ENCODE peak calls at places on chromosome 9, in six cellular contexts. V is AG04450, C is RKO, P is HS-5, Y is fibroblast of lung, A is dermis microvascular lymphatic vessel endothelial cell. X is an unnamed sample.
A peak's percentile ranks its signal among the peaks of the same experiment; 100 is the strongest.

GRCh38 chr9:134485653-134486052 is 155.9 kb upstream of the COL5A1 start:
- DNase-seq in V (no peak), C (no peak), P (no peak), Y (no peak), A (no peak), X (no peak)

GRCh38 chr9:13268469-13268868 is 11.0 kb downstream of the MPDZ start:
- DNase-seq in V (no peak), C (peak; percentile 28), P (peak; percentile 52), Y (no peak), A (peak; percentile 81), X (no peak)

GRCh38 chr9:72772641-72773040 is 180.2 kb downstream of the ALDH1A1 start:
- DNase-seq in V (no peak), C (no peak), P (no peak), Y (peak; percentile 26), A (peak; percentile 8), X (no peak)

GRCh38 chr9:126869368-126869767 is 8.9 kb downstream of the ZBTB34 start:
- DNase-seq in V (no peak), C (no peak), P (no peak), Y (no peak), A (no peak), X (no peak)

GRCh38 chr9:34612788-34613390 is 992 bp upstream of the RPP25L start:
- DNase-seq in V (no peak), C (peak; percentile 87), P (no peak), Y (peak; percentile 72), A (peak; percentile 81), X (no peak)

GRCh38 chr9:99605016-99605743 is 216.5 kb upstream of the NR4A3 start:
- DNase-seq in V (no peak), C (no peak), P (no peak), Y (no peak), A (no peak), X (no peak)

GRCh38 chr9:83701769-83702168 is 6.0 kb downstream of the UBQLN1 start:
- DNase-seq in V (no peak), C (no peak), P (peak; percentile 87), Y (peak; percentile 48), A (peak; percentile 92), X (peak; percentile 87)

GRCh38 chr9:131837316-131837715 is 97.4 kb upstream of the RAPGEF1 start:
- DNase-seq in V (no peak), C (no peak), P (no peak), Y (no peak), A (no peak), X (no peak)

GRCh38 chr9:130333041-130334040 is 67.8 kb downstream of the HMCN2 start:
- DNase-seq in V (peak; percentile 39), C (no peak), P (no peak), Y (peak; percentile 45), A (no peak), X (no peak)

GRCh38 chr9:76534031-76534430 is 75.0 kb downstream of the GCNT1 start:
- DNase-seq in V (no peak), C (no peak), P (peak; percentile 20), Y (peak; percentile 75), A (no peak), X (no peak)

GRCh38 chr9:91220021-91220420 is 141.7 kb downstream of the AUH start:
- DNase-seq in V (no peak), C (no peak), P (no peak), Y (no peak), A (no peak), X (no peak)

GRCh38 chr9:82148849-82149544 is 160.4 kb downstream of the SPATA31D1 start:
- DNase-seq in V (peak; percentile 36), C (no peak), P (peak; percentile 24), Y (peak; percentile 90), A (no peak), X (peak; percentile 82)

GRCh38 chr9:83413367-83413766 is 124.8 kb downstream of the FRMD3 start:
- DNase-seq in V (no peak), C (no peak), P (no peak), Y (no peak), A (no peak), X (no peak)

GRCh38 chr9:107708786-107709185 is 219.2 kb upstream of the KLF4 start:
- DNase-seq in V (no peak), C (no peak), P (no peak), Y (no peak), A (no peak), X (no peak)

GRCh38 chr9:97528529-97529230 is 27.2 kb downstream of the TMOD1 start:
- DNase-seq in V (no peak), C (no peak), P (no peak), Y (no peak), A (no peak), X (no peak)

GRCh38 chr9:96027271-96028131 is 152.0 kb downstream of the ERCC6L2 start:
- DNase-seq in V (no peak), C (no peak), P (no peak), Y (no peak), A (peak; percentile 63), X (no peak)

GRCh38 chr9:83625120-83625710 is 2.3 kb downstream of the IDNK start:
- DNase-seq in V (no peak), C (peak; percentile 13), P (no peak), Y (no peak), A (no peak), X (no peak)

GRCh38 chr9:81492710-81493447 is 196.5 kb downstream of the TLE1 start:
- DNase-seq in V (peak; percentile 98), C (no peak), P (peak; percentile 96), Y (peak; percentile 98), A (no peak), X (peak; percentile 86)

GRCh38 chr9:36392489-36392888 is 7.6 kb downstream of the RNF38 start:
- DNase-seq in V (no peak), C (no peak), P (no peak), Y (peak; percentile 39), A (no peak), X (no peak)

GRCh38 chr9:13651969-13652663 is 372.6 kb upstream of the MPDZ start:
- DNase-seq in V (no peak), C (no peak), P (no peak), Y (no peak), A (no peak), X (no peak)

GRCh38 chr9:90014421-90014820 is 409.6 kb downstream of the GADD45G start:
- DNase-seq in V (no peak), C (no peak), P (no peak), Y (no peak), A (no peak), X (no peak)

GRCh38 chr9:109910616-109911568 is 130.9 kb downstream of the PALM2AKAP2 start:
- DNase-seq in V (peak; percentile 63), C (no peak), P (peak; percentile 71), Y (peak; percentile 76), A (peak; percentile 91), X (peak; percentile 46)

GRCh38 chr9:130627896-130628792 is 36.2 kb upstream of the PRDM12 start:
- DNase-seq in V (no peak), C (no peak), P (no peak), Y (no peak), A (no peak), X (no peak)

GRCh38 chr9:16385590-16386578 is 484.6 kb downstream of the BNC2 start:
- DNase-seq in V (no peak), C (peak; percentile 80), P (peak; percentile 80), Y (peak; percentile 80), A (peak; percentile 37), X (no peak)

GRCh38 chr9:116152941-116153764 is 438 bp upstream of the PAPPA start:
- DNase-seq in V (peak; percentile 55), C (no peak), P (no peak), Y (peak; percentile 92), A (no peak), X (no peak)

GRCh38 chr9:18490591-18491370 is 16.8 kb downstream of the ADAMTSL1 start:
- DNase-seq in V (peak; percentile 96), C (peak; percentile 100), P (peak; percentile 99), Y (peak; percentile 97), A (peak; percentile 93), X (peak; percentile 92)

GRCh38 chr9:99858087-99858486 is 36.4 kb downstream of the NR4A3 start:
- DNase-seq in V (no peak), C (no peak), P (no peak), Y (no peak), A (no peak), X (no peak)

GRCh38 chr9:121640076-121640475 is 11.4 kb upstream of the DAB2IP start:
- DNase-seq in V (no peak), C (no peak), P (no peak), Y (no peak), A (peak; percentile 56), X (no peak)

GRCh38 chr9:18349530-18349929 is 124.4 kb upstream of the ADAMTSL1 start:
- DNase-seq in V (no peak), C (no peak), P (no peak), Y (no peak), A (no peak), X (no peak)

GRCh38 chr9:133419005-133419404 is 1.2 kb upstream of the REXO4 start:
- DNase-seq in V (no peak), C (peak; percentile 85), P (no peak), Y (no peak), A (no peak), X (no peak)

GRCh38 chr9:93820667-93821306 is 134.4 kb downstream of the BARX1 start:
- DNase-seq in V (no peak), C (peak; percentile 54), P (no peak), Y (no peak), A (no peak), X (no peak)

GRCh38 chr9:35470894-35471293 is 19.0 kb upstream of the RUSC2 start:
- DNase-seq in V (peak; percentile 62), C (no peak), P (no peak), Y (peak; percentile 98), A (no peak), X (no peak)